ENCODE peak calls at places on chromosomes 2 and 18, in five cellular contexts. N is stimulated activated CD8-positive, alpha-beta memory T cell treated with anti-CD3 and anti-CD28 coated beads, Interleukin-2, amount 100 ng/mL, for 48 hours; H is GF-D8; D is naive B cell; M is Ammon's horn. O is an unnamed sample.

GRCh38 chr2:152623775-152624174 is 93.5 kb downstream of the PRPF40A start:
- DNase-seq in N (no peak), D (no peak), M (no peak), H (no peak), O (no peak)

GRCh38 chr2:10304458-10305253 is 2.0 kb downstream of the HPCAL1 start:
- DNase-seq in M (no peak), N (no peak), D (no peak), H (no peak), O (no peak)

GRCh38 chr2:181073896-181074295 is 93.5 kb downstream of the UBE2E3 start:
- DNase-seq in N (no peak), D (no peak), H (no peak), M (no peak), O (no peak)

GRCh38 chr2:200121931-200122330 is 166.5 kb downstream of the MAIP1 start:
- DNase-seq in D (no peak), N (no peak), H (no peak), M (no peak), O (no peak)

GRCh38 chr2:9463698-9464034 is 10.7 kb upstream of the IAH1 start:
- DNase-seq in N (peak), H (peak), M (no peak), D (no peak), O (no peak)

GRCh38 chr18:34649072-34649471 is 61.0 kb upstream of the DTNA start:
- DNase-seq in D (no peak), M (no peak), N (no peak), H (no peak), O (no peak)

GRCh38 chr2:150997702-150998480 is 263.8 kb downstream of the RBM43 start:
- DNase-seq in D (no peak), H (no peak), N (no peak), M (no peak), O (no peak)

GRCh38 chr2:153477641-153478288 is 797 bp downstream of the RPRM start:
- DNase-seq in D (no peak), N (no peak), H (no peak), M (no peak), O (peak)

GRCh38 chr2:151668737-151669136 is 65.5 kb downstream of the NEB start:
- DNase-seq in N (no peak), H (no peak), M (no peak), D (no peak), O (no peak)

GRCh38 chr2:149365826-149366583 is 35.6 kb downstream of the LYPD6 start:
- DNase-seq in N (no peak), D (no peak), M (no peak), H (no peak), O (no peak)

GRCh38 chr2:98464772-98465310 is 20.2 kb downstream of the INPP4A start:
- DNase-seq in H (peak), N (no peak), D (peak), M (peak), O (no peak)

GRCh38 chr2:218387369-218388194 is 5.5 kb downstream of the SLC11A1 start:
- DNase-seq in N (no peak), H (no peak), M (peak), D (no peak), O (peak)

GRCh38 chr2:205734436-205734835 is 52.1 kb downstream of the NRP2 start:
- DNase-seq in N (no peak), D (no peak), M (peak), H (no peak), O (no peak)

GRCh38 chr2:38146302-38146916 is 70.5 kb upstream of the CYP1B1 start:
- DNase-seq in D (no peak), H (no peak), M (peak), N (peak), O (no peak)

GRCh38 chr2:235766206-235766794 is 272.5 kb downstream of the AGAP1 start:
- DNase-seq in M (peak), N (peak), H (no peak), D (peak), O (no peak)

GRCh38 chr2:48946444-48947048 is 191.0 kb upstream of the LHCGR start:
- DNase-seq in M (peak), N (no peak), H (no peak), D (peak), O (no peak)

GRCh38 chr2:16885027-16885426 is 219.4 kb upstream of the CYRIA start:
- DNase-seq in D (no peak), N (no peak), H (no peak), M (no peak), O (no peak)

GRCh38 chr2:144465723-144466122 is 54.2 kb downstream of the ZEB2 start:
- DNase-seq in M (no peak), N (no peak), D (no peak), H (no peak), O (no peak)

GRCh38 chr2:31081497-31081896 is 56.7 kb downstream of the GALNT14 start:
- DNase-seq in M (no peak), D (no peak), N (no peak), H (no peak), O (no peak)

GRCh38 chr2:97966545-97967215 is 29.1 kb downstream of the TMEM131 start:
- DNase-seq in H (no peak), M (no peak), N (no peak), D (no peak), O (no peak)

GRCh38 chr2:41610501-41611242 is 437.1 kb upstream of the PKDCC start:
- DNase-seq in M (peak), D (no peak), N (no peak), H (no peak), O (no peak)

GRCh38 chr2:233165895-233166661 is 85.4 kb upstream of the ATG16L1 start:
- DNase-seq in M (no peak), D (no peak), H (peak), N (no peak), O (no peak)

GRCh38 chr2:240819404-240820013 is 510 bp downstream of the KIF1A start:
- DNase-seq in H (no peak), M (no peak), N (no peak), D (no peak), O (no peak)

GRCh38 chr2:25076749-25077148 is 34.9 kb downstream of the EFR3B start:
- DNase-seq in D (no peak), H (no peak), M (no peak), N (no peak), O (no peak)

GRCh38 chr2:232523682-232524597 is 2.0 kb upstream of the CHRND start:
- DNase-seq in H (no peak), N (peak), M (peak), D (no peak), O (no peak)

GRCh38 chr2:129896226-129897100 is 83.0 kb upstream of the RAB6C start:
- DNase-seq in D (no peak), M (no peak), N (no peak), H (no peak), O (peak)

GRCh38 chr18:3493501-3494244 is 43.7 kb downstream of the TGIF1 start:
- DNase-seq in D (peak), M (no peak), H (no peak), N (no peak), O (no peak)

GRCh38 chr2:177543007-177543760 is 150.6 kb downstream of the AGPS start:
- DNase-seq in N (no peak), M (no peak), D (no peak), H (no peak), O (no peak)

GRCh38 chr2:240294514-240294913 is 140.9 kb upstream of the GPC1 start:
- DNase-seq in D (no peak), N (no peak), H (no peak), M (no peak), O (no peak)

GRCh38 chr18:78986018-78986481 is 6.4 kb downstream of the SALL3 start:
- DNase-seq in D (no peak), H (no peak), M (peak), N (no peak), O (no peak)